ENCODE peak calls at places on chromosomes 12 and 14, in four cellular contexts. One of them, this sample, is unnamed.

GRCh38 chr12:44875417-44875953 is 630 bp downstream of the NELL2 start:
- DNase-seq in H1: peak; percentile 75
- DNase-seq in K562: no peak
- DNase-seq in GM12878: no peak
- DNase-seq in this sample: no peak

GRCh38 chr12:122518908-122519307 is 7.8 kb downstream of the RSRC2 start:
- DNase-seq in H1: no peak
- DNase-seq in K562: no peak
- DNase-seq in GM12878: no peak
- DNase-seq in this sample: no peak

GRCh38 chr14:88095791-88096190 is 90.9 kb downstream of the GPR65 start:
- DNase-seq in H1: no peak
- DNase-seq in K562: no peak
- DNase-seq in GM12878: no peak
- DNase-seq in this sample: no peak

GRCh38 chr14:68772761-68773381 is 20.0 kb downstream of the ZFP36L1 start:
- DNase-seq in H1: no peak
- DNase-seq in K562: no peak
- DNase-seq in GM12878: no peak
- DNase-seq in this sample: no peak

GRCh38 chr12:91620949-91621348 is 438.3 kb upstream of the DCN start:
- DNase-seq in H1: no peak
- DNase-seq in K562: peak; percentile 22
- DNase-seq in GM12878: no peak
- DNase-seq in this sample: no peak

GRCh38 chr12:94258593-94258992 is 110.2 kb downstream of the PLXNC1 start:
- DNase-seq in H1: no peak
- DNase-seq in K562: no peak
- DNase-seq in GM12878: no peak
- DNase-seq in this sample: no peak

GRCh38 chr12:56991319-56991906 is 14.9 kb downstream of the ZBTB39 start:
- DNase-seq in H1: peak; percentile 33
- DNase-seq in K562: peak; percentile 70
- DNase-seq in GM12878: no peak
- DNase-seq in this sample: no peak

GRCh38 chr12:31226639-31227038 is 99.3 kb downstream of the SINHCAF start:
- DNase-seq in H1: no peak
- DNase-seq in K562: no peak
- DNase-seq in GM12878: no peak
- DNase-seq in this sample: no peak

GRCh38 chr14:83870556-83870955 is 1659.4 kb upstream of the FLRT2 start:
- DNase-seq in H1: no peak
- DNase-seq in K562: no peak
- DNase-seq in GM12878: no peak
- DNase-seq in this sample: no peak

DNA sequence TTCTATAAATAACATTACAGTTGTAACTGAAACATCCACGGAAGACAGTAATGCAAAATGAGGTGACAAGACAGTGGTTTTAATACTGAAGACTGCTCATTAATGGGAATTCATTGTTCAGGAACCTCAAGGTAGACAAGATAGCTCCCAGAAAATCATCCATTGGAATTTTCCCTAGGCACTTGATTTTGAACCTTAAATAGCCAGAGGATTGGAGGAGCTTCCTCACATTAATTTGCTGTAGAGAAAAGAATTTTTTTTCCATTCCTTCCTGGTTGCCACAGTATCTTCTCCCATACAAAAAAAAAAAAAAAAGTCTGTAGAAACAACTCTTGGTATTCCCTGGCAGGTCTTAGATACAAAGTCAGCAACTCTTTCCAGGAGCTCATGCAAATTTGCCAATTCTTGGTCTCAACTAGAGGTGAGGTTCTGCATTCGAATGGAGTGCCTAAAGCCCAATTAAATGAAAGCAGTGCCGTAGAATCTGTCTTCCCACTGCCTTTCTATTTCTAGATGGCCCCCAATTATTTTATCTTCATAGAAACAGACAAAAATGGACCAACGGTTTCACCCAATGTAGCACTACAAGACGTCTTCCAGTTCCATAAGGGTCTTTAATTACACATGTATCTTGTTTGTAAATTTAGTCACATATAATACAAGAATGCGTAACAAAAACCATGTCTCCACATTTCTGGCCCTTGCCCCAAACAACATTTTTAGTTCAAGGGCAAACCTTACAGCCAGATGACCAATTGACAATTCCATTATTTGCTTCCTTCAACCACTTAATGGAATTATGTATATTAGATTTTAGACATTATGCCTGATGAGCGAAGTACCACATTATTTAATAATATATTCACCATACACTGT is 13.5 kb downstream of the SLC38A2 start:
- DNase-seq in H1: no peak
- DNase-seq in K562: no peak
- DNase-seq in GM12878: no peak
- DNase-seq in this sample: no peak
- TF ChIP-seq HDAC6 in H1: no peak
- TF ChIP-seq HDAC6 in K562: no peak
- TF ChIP-seq HDAC6 in GM12878: no peak
- TF ChIP-seq HDAC6 in this sample: no peak

GRCh38 chr12:46342562-46343033 is 30.0 kb downstream of the SLC38A2 start:
- DNase-seq in H1: peak; percentile 59
- DNase-seq in K562: peak; percentile 33
- DNase-seq in GM12878: no peak
- DNase-seq in this sample: peak; percentile 64
- TF ChIP-seq HDAC6 in H1: no peak
- TF ChIP-seq HDAC6 in K562: no peak
- TF ChIP-seq HDAC6 in GM12878: no peak
- TF ChIP-seq HDAC6 in this sample: no peak

GRCh38 chr12:100591979-100592378 is 18.5 kb downstream of the GAS2L3 start:
- DNase-seq in H1: no peak
- DNase-seq in K562: no peak
- DNase-seq in GM12878: no peak
- DNase-seq in this sample: peak; percentile 58

DNA sequence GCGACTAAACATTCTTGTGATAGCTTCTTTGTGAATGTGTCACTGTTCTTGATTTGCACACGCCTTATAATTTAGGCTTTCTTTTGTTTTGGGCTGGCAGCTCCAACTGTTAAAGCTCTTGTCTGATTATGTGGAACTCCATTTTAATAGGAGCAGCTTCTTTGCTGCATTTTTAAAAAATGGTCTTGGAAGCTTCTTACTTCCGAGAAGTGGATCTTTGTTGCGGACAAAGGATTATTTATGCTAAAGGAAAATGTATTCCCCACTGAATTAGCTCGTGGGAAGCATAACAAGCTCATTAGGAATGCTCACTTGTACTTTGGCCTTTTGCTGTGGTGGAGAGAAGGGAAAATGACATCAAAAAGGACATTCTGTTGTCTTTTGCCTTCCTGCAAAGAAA is 20.0 kb downstream of the GAS2L3 start:
- DNase-seq in H1: no peak
- DNase-seq in K562: no peak
- DNase-seq in GM12878: no peak
- DNase-seq in this sample: peak; percentile 65
- TF ChIP-seq HDAC6 in H1: no peak
- TF ChIP-seq HDAC6 in K562: no peak
- TF ChIP-seq HDAC6 in GM12878: no peak
- TF ChIP-seq HDAC6 in this sample: no peak

GRCh38 chr12:49967042-49967776 is 5.5 kb downstream of the AQP5 start:
- DNase-seq in H1: peak; percentile 99
- DNase-seq in K562: peak; percentile 92
- DNase-seq in GM12878: peak; percentile 15
- DNase-seq in this sample: peak; percentile 71
- TF ChIP-seq HDAC6 in H1: no peak
- TF ChIP-seq HDAC6 in K562: no peak
- TF ChIP-seq HDAC6 in GM12878: no peak
- TF ChIP-seq HDAC6 in this sample: no peak

GRCh38 chr12:112855375-112855774 is 51.4 kb upstream of the OAS1 start:
- DNase-seq in H1: no peak
- DNase-seq in K562: no peak
- DNase-seq in GM12878: no peak
- DNase-seq in this sample: peak; percentile 15
- TF ChIP-seq HDAC6 in H1: no peak
- TF ChIP-seq HDAC6 in K562: no peak
- TF ChIP-seq HDAC6 in GM12878: no peak
- TF ChIP-seq HDAC6 in this sample: no peak

DNA sequence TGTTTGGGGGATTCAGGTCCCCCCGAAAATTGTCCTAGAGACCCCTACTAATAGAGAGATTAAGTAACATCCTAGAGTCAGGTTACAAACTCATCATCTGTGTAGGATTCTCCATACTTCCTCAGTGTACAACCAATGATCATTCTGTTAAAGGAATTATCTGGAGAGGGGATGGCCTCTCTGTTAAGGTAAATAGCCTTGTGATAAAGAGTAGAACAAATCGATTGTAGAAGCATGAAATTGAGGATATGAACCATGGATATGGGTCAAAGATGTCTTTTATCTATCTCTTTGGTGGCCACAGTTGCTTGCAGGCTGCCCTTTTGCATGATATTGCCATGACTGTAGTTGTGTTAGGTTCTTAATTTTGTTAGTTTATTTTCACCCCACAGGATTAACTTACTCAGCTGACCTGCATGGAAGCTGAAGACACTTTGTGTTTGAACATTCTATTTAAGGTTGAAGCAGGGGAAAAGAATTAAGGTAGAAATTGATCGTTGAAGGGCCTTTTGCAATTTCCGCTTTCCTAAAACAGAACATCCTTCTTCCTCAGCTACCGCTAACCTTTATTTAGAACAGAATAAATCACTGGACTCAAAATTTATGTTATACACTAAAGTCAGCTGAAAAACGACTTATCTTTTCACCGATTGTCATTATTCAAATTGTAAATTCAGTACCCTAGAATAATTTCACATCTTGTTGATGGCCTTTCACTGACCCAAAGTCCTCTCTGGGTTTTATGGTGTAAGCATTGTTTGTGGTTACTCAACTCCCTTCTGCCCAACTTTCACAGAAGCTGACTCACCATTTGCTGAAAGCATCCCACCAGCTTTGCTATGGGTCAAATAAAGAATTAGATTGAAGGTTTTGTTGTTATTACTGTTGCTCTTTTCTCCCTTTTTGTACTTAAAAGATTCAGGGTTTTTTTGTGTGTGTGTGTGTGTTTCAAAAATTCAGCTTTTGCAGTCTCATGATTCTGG is 52.3 kb downstream of the IRAK3 start:
- DNase-seq in H1: no peak
- DNase-seq in K562: no peak
- DNase-seq in GM12878: no peak
- DNase-seq in this sample: no peak
- TF ChIP-seq HDAC6 in H1: no peak
- TF ChIP-seq HDAC6 in K562: no peak
- TF ChIP-seq HDAC6 in GM12878: no peak
- TF ChIP-seq HDAC6 in this sample: no peak

GRCh38 chr14:74592476-74593191 is 19.4 kb downstream of the LTBP2 start:
- DNase-seq in H1: no peak
- DNase-seq in K562: no peak
- DNase-seq in GM12878: peak; percentile 12
- DNase-seq in this sample: no peak
- TF ChIP-seq HDAC6 in H1: no peak
- TF ChIP-seq HDAC6 in K562: no peak
- TF ChIP-seq HDAC6 in GM12878: no peak
- TF ChIP-seq HDAC6 in this sample: no peak

This sample was measured in HepG2.